ENCODE peak calls at places on chromosomes 5 and 9, in eight cellular contexts. J is brain microvascular endothelial cell, Y is HCT116, D is thyroid gland, C is BJ, Z is GM23248, O is heart left ventricle, L is ovary. E is an unnamed sample.

GRCh38 chr9:130111805-130112204 is 58.1 kb downstream of the GPR107 start:
- DNase-seq in J (no peak), Y (no peak), D (peak; percentile 67), C (no peak), Z (no peak), O (no peak), L (no peak), E (no peak)

GRCh38 chr5:131627466-131627865 is 7.6 kb downstream of the RAPGEF6 start:
- DNase-seq in J (no peak), Y (no peak), D (no peak), C (no peak), Z (peak; percentile 10), O (no peak), L (no peak), E (no peak)

GRCh38 chr9:89386797-89387196 is 68.5 kb downstream of the SECISBP2 start:
- DNase-seq in J (no peak), Y (no peak), D (peak; percentile 63), C (no peak), Z (no peak), O (peak; percentile 29), L (no peak), E (peak; percentile 84)

GRCh38 chr9:4415281-4415680 is 75.0 kb upstream of the SLC1A1 start:
- DNase-seq in J (no peak), Y (no peak), D (no peak), C (no peak), Z (peak; percentile 51), O (no peak), L (no peak), E (no peak)

GRCh38 chr5:88707216-88707965 is 175.6 kb downstream of the MEF2C start:
- DNase-seq in J (peak; percentile 30), Y (no peak), D (no peak), C (no peak), Z (no peak), O (no peak), L (no peak), E (no peak)

GRCh38 chr9:128992995-128993394 is 35.1 kb downstream of the SH3GLB2 start:
- DNase-seq in J (no peak), Y (no peak), D (no peak), C (no peak), Z (peak; percentile 22), O (no peak), L (no peak), E (no peak)

GRCh38 chr9:132350861-132351315 is 3.9 kb downstream of the SETX start:
- DNase-seq in J (no peak), Y (no peak), D (no peak), C (no peak), Z (peak; percentile 46), O (no peak), L (no peak), E (no peak)

GRCh38 chr9:123431581-123431980 is 75.6 kb downstream of the CRB2 start:
- DNase-seq in J (no peak), Y (no peak), D (no peak), C (no peak), Z (no peak), O (no peak), L (no peak), E (no peak)

GRCh38 chr5:155307219-155307618 is 293.7 kb downstream of the KIF4B start:
- DNase-seq in J (no peak), Y (no peak), D (no peak), C (no peak), Z (no peak), O (no peak), L (no peak), E (no peak)

GRCh38 chr5:10337986-10338385 is 15.5 kb upstream of the MARCHF6 start:
- DNase-seq in J (no peak), Y (no peak), D (no peak), C (no peak), Z (no peak), O (no peak), L (no peak), E (no peak)

GRCh38 chr9:98942906-98943681 is 613 bp upstream of the COL15A1 start:
- DNase-seq in J (no peak), Y (no peak), D (no peak), C (no peak), Z (peak; percentile 9), O (no peak), L (no peak), E (no peak)

GRCh38 chr9:136377351-136378170 is 4.1 kb upstream of the CARD9 start:
- DNase-seq in J (no peak), Y (no peak), D (no peak), C (no peak), Z (no peak), O (no peak), L (no peak), E (no peak)

GRCh38 chr5:87069974-87070608 is 197.6 kb upstream of the RASA1 start:
- DNase-seq in J (peak; percentile 64), Y (peak; percentile 21), D (peak; percentile 68), C (peak; percentile 29), Z (peak; percentile 79), O (no peak), L (no peak), E (no peak)

GRCh38 chr9:76537150-76537646 is 78.2 kb downstream of the GCNT1 start:
- DNase-seq in J (no peak), Y (no peak), D (peak; percentile 86), C (no peak), Z (no peak), O (peak; percentile 52), L (no peak), E (no peak)

GRCh38 chr5:62731011-62731410 is 152.4 kb downstream of the LRRC70 start:
- DNase-seq in J (no peak), Y (no peak), D (no peak), C (no peak), Z (no peak), O (no peak), L (no peak), E (no peak)

GRCh38 chr5:128199611-128200010 is 116.0 kb downstream of the SLC12A2 start:
- DNase-seq in J (no peak), Y (no peak), D (no peak), C (no peak), Z (no peak), O (no peak), L (no peak), E (no peak)

GRCh38 chr5:95673076-95673475 is 9.7 kb downstream of the SPATA9 start:
- DNase-seq in J (peak; percentile 7), Y (no peak), D (no peak), C (peak; percentile 14), Z (no peak), O (no peak), L (no peak), E (no peak)

GRCh38 chr9:7354704-7355103 is 444.9 kb downstream of the DMAC1 start:
- DNase-seq in J (no peak), Y (no peak), D (no peak), C (no peak), Z (no peak), O (no peak), L (no peak), E (no peak)

GRCh38 chr9:87872079-87872624 is 10.5 kb upstream of the SPATA31E1 start:
- DNase-seq in J (no peak), Y (no peak), D (no peak), C (no peak), Z (peak; percentile 47), O (no peak), L (peak; percentile 5), E (no peak)

DNA sequence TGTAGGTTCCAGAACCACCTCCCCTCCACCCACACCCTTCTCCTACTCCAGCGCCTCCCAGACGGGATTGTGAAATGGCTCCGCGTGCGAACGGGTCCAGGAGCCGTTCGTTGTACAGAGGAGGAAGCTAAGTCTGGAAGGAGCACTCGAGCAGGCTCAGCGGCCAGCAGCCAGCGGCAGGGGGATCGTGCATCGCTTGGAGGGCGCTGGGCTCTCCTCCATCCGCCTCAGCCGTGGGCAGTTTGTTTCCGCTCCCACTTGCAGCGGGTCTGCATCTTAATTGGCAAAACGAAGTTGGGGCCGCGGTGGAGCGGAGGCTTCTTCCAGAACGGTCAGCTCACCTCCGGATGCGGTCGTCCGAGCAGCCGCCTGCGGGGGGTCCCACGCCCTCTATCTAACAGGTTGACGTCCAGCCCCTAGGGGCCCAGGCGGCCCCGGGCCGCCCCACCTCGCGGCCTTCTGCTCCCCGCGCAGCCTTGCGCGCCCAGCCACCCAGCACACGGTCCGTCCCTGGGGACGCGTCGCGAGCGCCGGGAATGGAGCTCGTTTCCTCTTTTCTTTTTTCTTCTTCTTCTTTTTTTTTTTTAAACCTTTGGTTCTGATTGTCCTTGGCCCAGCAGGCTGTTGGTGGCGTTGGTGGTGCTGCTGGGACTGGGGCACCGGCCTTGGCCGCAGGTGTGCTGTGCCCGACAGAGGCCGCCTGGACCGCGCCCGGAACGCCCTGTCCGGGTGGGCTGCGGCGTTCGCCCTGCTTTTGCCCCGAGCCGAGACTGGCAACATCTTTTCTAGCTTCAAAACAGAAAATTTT is 3.9 kb upstream of the BARX1 start:
- DNase-seq in J (no peak), Y (no peak), D (no peak), C (no peak), Z (peak; percentile 63), O (no peak), L (no peak), E (no peak)
- H3K27me3 ChIP-seq in J (peaks cover 71% of the 10 kb centered on the region), Y (no peaks in the 10 kb centered on the region), D (peaks cover 55% of the 10 kb centered on the region), C (peaks cover 52% of the 10 kb centered on the region), Z (peaks cover 64% of the 10 kb centered on the region), O (peaks cover 65% of the 10 kb centered on the region), L (peaks cover 3% of the 10 kb centered on the region), E (peaks cover 50% of the 10 kb centered on the region)

GRCh38 chr5:150167908-150168307 is 1.3 kb downstream of the CDX1 start:
- DNase-seq in J (no peak), Y (no peak), D (no peak), C (no peak), Z (no peak), O (no peak), L (no peak), E (no peak)
- H3K27me3 ChIP-seq in J (peaks cover 6% of the 10 kb centered on the region), Y (peaks cover 9% of the 10 kb centered on the region), D (peaks cover 3% of the 10 kb centered on the region), C (peaks cover 9% of the 10 kb centered on the region), Z (peaks cover 13% of the 10 kb centered on the region), O (peaks cover 13% of the 10 kb centered on the region), L (no peaks in the 10 kb centered on the region), E (peaks cover 8% of the 10 kb centered on the region)

GRCh38 chr5:177425801-177426565 is 493 bp upstream of the GRK6 start:
- DNase-seq in J (peak; percentile 100), Y (peak; percentile 100), D (peak; percentile 100), C (peak; percentile 100), Z (peak; percentile 100), O (peak; percentile 100), L (peak; percentile 99), E (peak; percentile 100)

GRCh38 chr5:177427919-177428573 is 1.6 kb downstream of the GRK6 start:
- DNase-seq in J (no peak), Y (no peak), D (no peak), C (no peak), Z (no peak), O (no peak), L (no peak), E (no peak)

GRCh38 chr5:177426566-177427210 is at the start of gene GRK6:
- DNase-seq in J (peak; percentile 10), Y (no peak), D (peak; percentile 58), C (no peak), Z (peak; percentile 74), O (peak; percentile 55), L (peak; percentile 74), E (peak; percentile 21)

GRCh38 chr5:177428574-177429217 is 2.2 kb downstream of the GRK6 start:
- DNase-seq in J (no peak), Y (no peak), D (no peak), C (no peak), Z (no peak), O (no peak), L (no peak), E (no peak)

GRCh38 chr5:177427211-177427822 is 841 bp downstream of the GRK6 start:
- DNase-seq in J (no peak), Y (no peak), D (no peak), C (no peak), Z (peak; percentile 44), O (no peak), L (no peak), E (peak; percentile 29)
- H3K27me3 ChIP-seq in J (no peaks in the 10 kb centered on the region), Y (no peaks in the 10 kb centered on the region), D (no peaks in the 10 kb centered on the region), C (no peaks in the 10 kb centered on the region), Z (no peaks in the 10 kb centered on the region), O (no peaks in the 10 kb centered on the region), L (no peaks in the 10 kb centered on the region), E (no peaks in the 10 kb centered on the region)

GRCh38 chr9:133637451-133638055 is 1.4 kb downstream of the DBH start:
- DNase-seq in J (no peak), Y (no peak), D (no peak), C (no peak), Z (no peak), O (no peak), L (no peak), E (no peak)
- H3K27me3 ChIP-seq in J (peaks cover 11% of the 10 kb centered on the region), Y (peaks cover 5% of the 10 kb centered on the region), D (no peaks in the 10 kb centered on the region), C (peaks cover 20% of the 10 kb centered on the region), Z (peaks cover 33% of the 10 kb centered on the region), O (no peaks in the 10 kb centered on the region), L (no peaks in the 10 kb centered on the region), E (peaks cover 2% of the 10 kb centered on the region)

E was measured in prostate gland.